ENCODE peak calls at places on chromosome 18, in four cellular contexts. One of them, this sample, is unnamed.

GRCh38 chr18:12839526-12840196 is 44.4 kb downstream of the PTPN2 start:
- DNase-seq in brain microvascular endothelial cell: no peak
- DNase-seq in foreskin fibroblast: no peak
- DNase-seq in tibial artery: no peak
- DNase-seq in this sample: no peak

GRCh38 chr18:23631746-23632145 is 31.0 kb downstream of the ANKRD29 start:
- DNase-seq in brain microvascular endothelial cell: no peak
- DNase-seq in foreskin fibroblast: no peak
- DNase-seq in tibial artery: no peak
- DNase-seq in this sample: no peak

GRCh38 chr18:54202851-54203250 is 21.6 kb downstream of the MBD2 start:
- DNase-seq in brain microvascular endothelial cell: no peak
- DNase-seq in tibial artery: no peak
- DNase-seq in foreskin fibroblast: no peak
- DNase-seq in this sample: no peak

GRCh38 chr18:22813648-22814328 is 119.3 kb upstream of the RBBP8 start:
- DNase-seq in foreskin fibroblast: no peak
- DNase-seq in tibial artery: no peak
- DNase-seq in brain microvascular endothelial cell: peak
- DNase-seq in this sample: peak

GRCh38 chr18:40414155-40414754 is 1540.8 kb upstream of the PIK3C3 start:
- DNase-seq in tibial artery: no peak
- DNase-seq in foreskin fibroblast: peak
- DNase-seq in brain microvascular endothelial cell: peak
- DNase-seq in this sample: peak

GRCh38 chr18:32310119-32310518 is 120.3 kb downstream of the MEP1B start:
- DNase-seq in brain microvascular endothelial cell: peak
- DNase-seq in foreskin fibroblast: no peak
- DNase-seq in tibial artery: no peak
- DNase-seq in this sample: no peak

GRCh38 chr18:13184396-13184795 is 34.2 kb upstream of the LDLRAD4 start:
- DNase-seq in foreskin fibroblast: no peak
- DNase-seq in brain microvascular endothelial cell: no peak
- DNase-seq in tibial artery: no peak
- DNase-seq in this sample: no peak

GRCh38 chr18:75827781-75828274 is 400.3 kb upstream of the SMIM21 start:
- DNase-seq in foreskin fibroblast: no peak
- DNase-seq in brain microvascular endothelial cell: no peak
- DNase-seq in tibial artery: no peak
- DNase-seq in this sample: no peak

GRCh38 chr18:63586966-63587365 is at the start of gene SERPINB13:
- DNase-seq in brain microvascular endothelial cell: no peak
- DNase-seq in foreskin fibroblast: no peak
- DNase-seq in tibial artery: no peak
- DNase-seq in this sample: no peak

GRCh38 chr18:44715245-44715644 is 34.6 kb downstream of the SETBP1 start:
- DNase-seq in tibial artery: peak
- DNase-seq in foreskin fibroblast: peak
- DNase-seq in brain microvascular endothelial cell: no peak
- DNase-seq in this sample: no peak

GRCh38 chr18:44060197-44060596 is 620.5 kb upstream of the SETBP1 start:
- DNase-seq in brain microvascular endothelial cell: no peak
- DNase-seq in foreskin fibroblast: no peak
- DNase-seq in tibial artery: no peak
- DNase-seq in this sample: no peak

GRCh38 chr18:22040527-22040926 is 128.9 kb upstream of the GATA6 start:
- DNase-seq in brain microvascular endothelial cell: no peak
- DNase-seq in tibial artery: no peak
- DNase-seq in foreskin fibroblast: no peak
- DNase-seq in this sample: no peak

GRCh38 chr18:37435996-37436395 is 129.6 kb downstream of the CELF4 start:
- DNase-seq in foreskin fibroblast: no peak
- DNase-seq in brain microvascular endothelial cell: no peak
- DNase-seq in tibial artery: no peak
- DNase-seq in this sample: no peak

GRCh38 chr18:74116628-74117554 is 30.7 kb downstream of the FBXO15 start:
- DNase-seq in foreskin fibroblast: peak
- DNase-seq in tibial artery: no peak
- DNase-seq in brain microvascular endothelial cell: peak
- DNase-seq in this sample: peak

GRCh38 chr18:76405761-76406356 is 89.2 kb downstream of the ZNF516 start:
- DNase-seq in foreskin fibroblast: no peak
- DNase-seq in tibial artery: peak
- DNase-seq in brain microvascular endothelial cell: peak
- DNase-seq in this sample: peak

GRCh38 chr18:27778441-27778840 is 398.5 kb downstream of the CDH2 start:
- DNase-seq in foreskin fibroblast: peak
- DNase-seq in tibial artery: no peak
- DNase-seq in brain microvascular endothelial cell: peak
- DNase-seq in this sample: no peak
- TF ChIP-seq CTCF in foreskin fibroblast: peak
- TF ChIP-seq CTCF in tibial artery: no peak
- TF ChIP-seq CTCF in brain microvascular endothelial cell: peak
- TF ChIP-seq CTCF in this sample: no peak

DNA sequence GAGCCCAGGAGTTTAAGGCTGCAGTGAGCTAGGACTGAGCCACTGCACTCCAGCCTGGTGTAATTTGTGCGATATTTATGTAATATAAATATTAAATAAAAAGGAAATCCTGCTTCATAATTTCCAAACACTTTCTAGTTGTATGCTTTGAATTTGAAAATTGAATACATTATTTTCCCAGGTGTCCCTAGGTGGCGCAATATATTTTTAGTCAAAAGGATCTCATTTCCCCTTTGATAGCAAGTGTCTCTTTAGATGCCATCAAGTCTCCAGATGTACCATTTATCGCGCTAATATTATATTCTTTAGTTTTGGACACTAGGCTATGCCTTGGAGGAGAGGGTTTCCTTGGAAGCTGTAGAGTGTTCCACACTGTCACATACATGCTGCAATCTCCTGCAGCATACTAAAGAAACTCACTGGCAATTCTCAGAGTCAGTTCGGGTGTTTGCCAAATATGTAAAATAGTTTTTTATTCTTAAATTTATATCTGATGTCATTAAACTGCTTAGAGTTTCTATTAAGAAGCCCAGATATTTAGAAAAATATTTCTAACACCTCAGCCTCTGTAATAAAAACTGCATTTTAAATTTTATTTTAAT is 5.6 kb upstream of the WDR7 start:
- DNase-seq in tibial artery: no peak
- DNase-seq in foreskin fibroblast: no peak
- DNase-seq in brain microvascular endothelial cell: no peak
- DNase-seq in this sample: no peak
- TF ChIP-seq CTCF in tibial artery: no peak
- TF ChIP-seq CTCF in foreskin fibroblast: peak
- TF ChIP-seq CTCF in brain microvascular endothelial cell: peak
- TF ChIP-seq CTCF in this sample: peak

DNA sequence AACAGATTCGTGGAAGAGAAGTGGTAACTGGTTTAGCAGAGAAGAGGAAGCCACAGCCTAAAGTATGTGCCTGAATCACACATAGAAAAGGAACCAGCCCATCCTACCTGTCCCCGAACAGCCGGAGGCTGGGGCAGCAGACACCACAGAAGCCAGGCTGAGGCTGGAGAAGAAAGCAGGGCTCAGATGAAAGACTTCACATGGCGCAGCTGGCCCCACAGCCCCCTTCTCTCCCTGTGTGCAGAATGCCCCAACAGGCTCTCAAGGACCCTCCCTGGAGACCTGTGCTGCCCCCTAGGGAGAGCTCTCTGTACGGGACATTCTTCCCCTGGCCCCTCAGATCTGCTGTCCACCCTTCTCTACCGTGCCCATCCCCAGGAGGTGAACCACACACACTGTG is 83.5 kb upstream of the RAB12 start:
- DNase-seq in brain microvascular endothelial cell: no peak
- DNase-seq in tibial artery: no peak
- DNase-seq in foreskin fibroblast: no peak
- DNase-seq in this sample: no peak
- TF ChIP-seq CTCF in brain microvascular endothelial cell: peak
- TF ChIP-seq CTCF in tibial artery: no peak
- TF ChIP-seq CTCF in foreskin fibroblast: no peak
- TF ChIP-seq CTCF in this sample: peak

DNA sequence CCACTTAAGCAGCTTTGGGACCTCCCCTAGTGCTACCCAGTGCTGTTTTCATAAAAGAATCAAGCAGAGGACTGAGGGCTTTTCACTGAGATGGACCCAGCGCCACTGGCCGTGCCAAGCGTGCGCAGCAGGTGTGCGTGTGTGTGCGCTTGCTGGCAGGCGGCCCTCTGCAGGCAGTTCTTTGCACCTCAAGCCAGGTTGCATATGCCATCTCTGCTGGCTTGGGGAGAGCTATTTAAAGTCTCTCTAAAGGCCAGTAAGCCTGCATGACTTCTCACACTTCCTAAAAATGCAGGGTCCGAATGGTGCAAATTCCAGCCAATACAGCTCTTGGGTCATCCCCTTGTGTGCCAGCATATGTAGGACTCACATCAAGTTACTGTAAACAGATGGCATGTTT is 255.5 kb downstream of the RNF152 start:
- DNase-seq in brain microvascular endothelial cell: no peak
- DNase-seq in foreskin fibroblast: no peak
- DNase-seq in tibial artery: no peak
- DNase-seq in this sample: no peak
- TF ChIP-seq CTCF in brain microvascular endothelial cell: no peak
- TF ChIP-seq CTCF in foreskin fibroblast: no peak
- TF ChIP-seq CTCF in tibial artery: no peak
- TF ChIP-seq CTCF in this sample: no peak

DNA sequence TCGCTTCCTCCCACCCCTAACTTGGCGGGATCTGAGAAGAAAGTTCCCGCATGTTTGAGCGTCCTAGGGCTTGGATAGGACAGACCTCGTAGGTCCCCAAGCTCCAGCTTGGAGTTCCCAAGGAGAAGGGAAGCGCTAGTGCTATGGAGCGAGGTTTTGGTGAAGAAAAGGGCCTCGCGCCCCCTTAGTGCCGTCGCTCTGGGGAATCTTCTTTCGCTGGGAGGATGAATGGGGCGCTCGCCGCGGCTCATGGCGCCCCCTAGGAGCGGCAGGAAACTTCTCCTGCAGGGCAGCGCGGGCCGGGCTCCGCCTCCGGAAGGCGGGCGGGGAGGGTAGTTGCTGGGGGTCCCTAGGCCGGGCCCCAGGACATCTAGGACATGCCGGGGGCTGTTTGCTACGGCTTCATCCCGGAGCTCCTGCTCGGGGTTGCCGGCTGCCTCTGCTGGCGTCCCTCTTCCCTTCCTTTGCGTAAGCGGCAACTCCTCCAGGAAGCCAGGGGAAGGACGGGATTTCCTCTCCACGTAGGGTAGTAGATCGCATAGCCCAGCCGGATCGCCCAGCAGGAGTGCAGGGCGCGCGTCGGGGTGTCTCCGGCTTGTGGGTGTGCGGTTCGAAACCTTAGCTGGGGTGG is 11.9 kb upstream of the SKOR2 start:
- DNase-seq in foreskin fibroblast: no peak
- DNase-seq in brain microvascular endothelial cell: no peak
- DNase-seq in tibial artery: no peak
- DNase-seq in this sample: no peak
- TF ChIP-seq CTCF in foreskin fibroblast: peak
- TF ChIP-seq CTCF in brain microvascular endothelial cell: peak
- TF ChIP-seq CTCF in tibial artery: no peak
- TF ChIP-seq CTCF in this sample: no peak

GRCh38 chr18:42289526-42289925 is 334.5 kb downstream of the PIK3C3 start:
- DNase-seq in tibial artery: no peak
- DNase-seq in brain microvascular endothelial cell: no peak
- DNase-seq in foreskin fibroblast: no peak
- DNase-seq in this sample: no peak
- TF ChIP-seq CTCF in tibial artery: no peak
- TF ChIP-seq CTCF in brain microvascular endothelial cell: no peak
- TF ChIP-seq CTCF in foreskin fibroblast: no peak
- TF ChIP-seq CTCF in this sample: no peak

GRCh38 chr18:2981212-2981728 is 31.7 kb downstream of the LPIN2 start:
- DNase-seq in foreskin fibroblast: peak
- DNase-seq in tibial artery: no peak
- DNase-seq in brain microvascular endothelial cell: peak
- DNase-seq in this sample: no peak

GRCh38 chr18:2980607-2980923 is 32.4 kb downstream of the LPIN2 start:
- DNase-seq in tibial artery: no peak
- DNase-seq in foreskin fibroblast: no peak
- DNase-seq in brain microvascular endothelial cell: no peak
- DNase-seq in this sample: no peak

GRCh38 chr18:2983296-2983695 is 29.6 kb downstream of the LPIN2 start:
- DNase-seq in tibial artery: no peak
- DNase-seq in brain microvascular endothelial cell: no peak
- DNase-seq in foreskin fibroblast: no peak
- DNase-seq in this sample: no peak

GRCh38 chr18:2984703-2985261 is 28.2 kb downstream of the LPIN2 start:
- DNase-seq in brain microvascular endothelial cell: no peak
- DNase-seq in foreskin fibroblast: no peak
- DNase-seq in tibial artery: no peak
- DNase-seq in this sample: peak

DNA sequence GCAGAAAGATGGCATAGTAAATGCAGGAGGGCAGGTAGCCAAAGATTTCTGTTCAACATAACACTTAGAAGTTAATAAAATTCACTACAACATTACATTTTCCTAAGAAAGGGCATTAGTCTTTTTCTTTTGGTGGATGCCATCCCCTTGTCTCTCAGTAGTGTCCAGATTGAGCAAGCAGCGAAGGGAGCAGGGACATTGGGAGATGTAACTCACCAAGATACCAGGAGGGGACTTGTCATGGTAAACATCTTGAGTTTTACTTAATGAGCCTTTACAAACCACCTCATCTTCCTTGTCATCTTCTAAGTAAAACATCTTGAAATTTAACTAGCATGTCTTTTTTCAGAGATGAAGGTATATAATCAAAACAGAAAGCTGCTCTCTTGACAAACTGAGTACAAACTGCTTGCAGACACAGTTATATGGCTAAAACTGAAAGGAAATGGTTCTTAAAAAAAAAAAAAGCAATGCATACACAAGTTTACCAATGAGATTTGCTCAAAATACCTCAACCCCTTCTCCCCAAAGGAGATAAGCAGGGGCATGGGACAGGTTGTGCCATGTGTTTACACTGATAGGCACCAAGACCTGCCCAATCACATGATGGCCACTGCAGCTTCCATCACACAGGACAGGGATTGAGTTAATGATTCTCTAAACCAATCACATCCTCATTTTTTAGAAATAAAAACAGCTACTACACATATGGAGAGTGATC is 30.3 kb downstream of the LPIN2 start:
- DNase-seq in foreskin fibroblast: no peak
- DNase-seq in brain microvascular endothelial cell: no peak
- DNase-seq in tibial artery: no peak
- DNase-seq in this sample: no peak
- TF ChIP-seq CTCF in foreskin fibroblast: no peak
- TF ChIP-seq CTCF in brain microvascular endothelial cell: no peak
- TF ChIP-seq CTCF in tibial artery: no peak
- TF ChIP-seq CTCF in this sample: no peak

GRCh38 chr18:46050268-46050667 is 21.8 kb downstream of the PSTPIP2 start:
- DNase-seq in foreskin fibroblast: no peak
- DNase-seq in tibial artery: no peak
- DNase-seq in brain microvascular endothelial cell: no peak
- DNase-seq in this sample: no peak
- TF ChIP-seq CTCF in foreskin fibroblast: no peak
- TF ChIP-seq CTCF in tibial artery: no peak
- TF ChIP-seq CTCF in brain microvascular endothelial cell: no peak
- TF ChIP-seq CTCF in this sample: no peak

This sample was measured in Calu3.